ENCODE peak calls at places on chromosome 12, in six cellular contexts. F, L, Q, H, X and M are unnamed samples.

GRCh38 chr12:122894173-122895121 is 1.5 kb downstream of the VPS37B start:
- DNase-seq in F (no peak), L (peak; percentile 89), Q (no peak), H (no peak), X (peak; percentile 82), M (no peak)

GRCh38 chr12:96850676-96851075 is 56.4 kb upstream of the NEDD1 start:
- DNase-seq in F (no peak), L (no peak), Q (no peak), H (no peak), X (no peak), M (no peak)

GRCh38 chr12:89350661-89351488 is 1.4 kb downstream of the DUSP6 start:
- DNase-seq in F (no peak), L (no peak), Q (no peak), H (peak; percentile 45), X (peak; percentile 62), M (no peak)

GRCh38 chr12:93142881-93143280 is 213.8 kb upstream of the EEA1 start:
- DNase-seq in F (no peak), L (no peak), Q (no peak), H (no peak), X (no peak), M (no peak)

GRCh38 chr12:40015360-40015759 is 90.5 kb downstream of the SLC2A13 start:
- DNase-seq in F (no peak), L (no peak), Q (no peak), H (no peak), X (no peak), M (no peak)

GRCh38 chr12:132245521-132246101 is 83.8 kb downstream of the GALNT9 start:
- DNase-seq in F (no peak), L (no peak), Q (no peak), H (no peak), X (peak; percentile 40), M (no peak)

GRCh38 chr12:51863921-51864700 is 15.6 kb upstream of the FIGNL2 start:
- DNase-seq in F (no peak), L (no peak), Q (no peak), H (no peak), X (no peak), M (peak; percentile 67)

GRCh38 chr12:69875416-69875815 is 50.4 kb downstream of the MYRFL start:
- DNase-seq in F (no peak), L (no peak), Q (no peak), H (peak; percentile 14), X (no peak), M (no peak)

GRCh38 chr12:60689137-60689536 is 1093.3 kb downstream of the SLC16A7 start:
- DNase-seq in F (no peak), L (no peak), Q (no peak), H (no peak), X (no peak), M (no peak)

GRCh38 chr12:59929091-59929490 is 333.3 kb downstream of the SLC16A7 start:
- DNase-seq in F (no peak), L (peak; percentile 25), Q (peak; percentile 35), H (peak; percentile 86), X (no peak), M (no peak)

GRCh38 chr12:121214855-121215745 is 5.2 kb downstream of the P2RX4 start:
- DNase-seq in F (peak; percentile 48), L (peak; percentile 59), Q (peak; percentile 90), H (peak; percentile 96), X (no peak), M (no peak)

GRCh38 chr12:69642531-69642930 is 31.8 kb upstream of the LRRC10 start:
- DNase-seq in F (no peak), L (no peak), Q (no peak), H (no peak), X (no peak), M (no peak)

GRCh38 chr12:2794736-2795289 is at the start of gene FKBP4:
- DNase-seq in F (peak; percentile 87), L (peak; percentile 93), Q (no peak), H (peak; percentile 74), X (peak; percentile 92), M (peak; percentile 82)

GRCh38 chr12:125028106-125028505 is 34.7 kb downstream of the BRI3BP start:
- DNase-seq in F (no peak), L (no peak), Q (no peak), H (no peak), X (no peak), M (no peak)

GRCh38 chr12:22543246-22544037 is 900 bp downstream of the C2CD5 start:
- DNase-seq in F (peak; percentile 35), L (peak; percentile 58), Q (no peak), H (peak; percentile 16), X (peak; percentile 78), M (peak; percentile 61)

GRCh38 chr12:22538336-22538735 is 6.0 kb downstream of the C2CD5 start:
- DNase-seq in F (no peak), L (no peak), Q (no peak), H (peak; percentile 11), X (no peak), M (no peak)

GRCh38 chr12:22541496-22541895 is 2.8 kb downstream of the C2CD5 start:
- DNase-seq in F (no peak), L (no peak), Q (no peak), H (no peak), X (no peak), M (no peak)

GRCh38 chr12:22539055-22539454 is 5.3 kb downstream of the C2CD5 start:
- DNase-seq in F (no peak), L (no peak), Q (no peak), H (no peak), X (no peak), M (no peak)

GRCh38 chr12:22544038-22544979 is at the start of gene C2CD5:
- DNase-seq in F (peak; percentile 96), L (peak; percentile 97), Q (peak; percentile 81), H (peak; percentile 98), X (peak; percentile 98), M (peak; percentile 98)
- TF ChIP-seq CTCF in F (no peak), L (no peak), Q (peak; percentile 34), H (no peak), X (peak; percentile 38), M (peak; percentile 51)

DNA sequence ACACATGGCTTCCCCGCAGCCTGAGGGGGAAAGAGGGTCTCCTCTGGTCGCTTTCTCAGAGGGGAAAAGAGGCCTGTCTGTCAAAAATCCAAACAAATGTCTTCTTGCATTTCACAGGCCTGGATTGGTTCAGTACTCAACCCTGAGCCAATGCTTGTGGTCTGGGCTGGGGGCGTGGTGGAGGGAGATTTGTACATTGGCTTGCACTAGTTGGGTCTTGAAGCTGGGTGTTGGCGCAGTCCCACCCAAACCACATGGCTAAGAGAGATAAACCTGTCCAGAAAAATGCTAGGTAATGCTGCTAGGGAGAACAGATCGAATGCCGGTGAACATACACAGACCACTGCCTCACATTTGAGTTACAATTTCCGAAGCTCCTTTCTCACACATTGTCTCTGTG is 461.6 kb downstream of the MED13L start:
- DNase-seq in F (no peak), L (no peak), Q (no peak), H (no peak), X (no peak), M (no peak)
- TF ChIP-seq CTCF in F (no peak), L (no peak), Q (no peak), H (no peak), X (no peak), M (no peak)

GRCh38 chr12:53510181-53510812 is 3.0 kb upstream of the NPFF start:
- DNase-seq in F (no peak), L (no peak), Q (no peak), H (no peak), X (no peak), M (no peak)
- TF ChIP-seq CTCF in F (no peak), L (no peak), Q (no peak), H (no peak), X (no peak), M (no peak)

DNA sequence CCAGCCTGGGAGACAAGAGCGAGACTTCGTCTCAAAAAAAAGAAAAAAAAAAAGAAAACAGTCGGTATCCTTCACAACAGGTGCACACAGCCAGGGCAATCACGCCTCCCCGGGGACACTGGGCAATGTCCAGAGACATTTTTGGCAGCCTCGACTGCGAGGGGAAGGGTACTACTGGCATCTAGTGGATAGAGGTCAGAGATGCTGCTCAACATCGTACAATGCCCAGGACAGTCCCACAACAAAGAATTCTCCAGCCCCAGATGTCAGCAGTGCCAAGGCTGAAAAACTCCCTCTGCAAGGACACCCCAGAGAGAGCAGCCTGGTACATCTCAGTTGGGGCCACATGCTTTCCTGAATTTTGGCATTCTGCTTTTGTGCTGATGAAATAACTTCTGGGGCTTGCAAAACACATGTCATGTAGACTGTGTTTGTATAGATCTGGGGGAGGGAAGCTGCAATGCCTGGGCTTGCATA is 21.5 kb downstream of the ALDH2 start:
- DNase-seq in F (no peak), L (peak; percentile 54), Q (no peak), H (peak; percentile 83), X (no peak), M (no peak)
- TF ChIP-seq CTCF in F (no peak), L (no peak), Q (peak; percentile 32), H (peak; percentile 36), X (peak; percentile 35), M (no peak)

GRCh38 chr12:14668591-14668990 is 27.8 kb downstream of the GUCY2C start:
- DNase-seq in F (no peak), L (no peak), Q (no peak), H (no peak), X (no peak), M (no peak)

GRCh38 chr12:14663002-14663401 is 33.4 kb downstream of the GUCY2C start:
- DNase-seq in F (no peak), L (no peak), Q (no peak), H (no peak), X (no peak), M (no peak)

GRCh38 chr12:14665354-14666348 is 30.7 kb downstream of the GUCY2C start:
- DNase-seq in F (no peak), L (no peak), Q (no peak), H (no peak), X (no peak), M (no peak)

DNA sequence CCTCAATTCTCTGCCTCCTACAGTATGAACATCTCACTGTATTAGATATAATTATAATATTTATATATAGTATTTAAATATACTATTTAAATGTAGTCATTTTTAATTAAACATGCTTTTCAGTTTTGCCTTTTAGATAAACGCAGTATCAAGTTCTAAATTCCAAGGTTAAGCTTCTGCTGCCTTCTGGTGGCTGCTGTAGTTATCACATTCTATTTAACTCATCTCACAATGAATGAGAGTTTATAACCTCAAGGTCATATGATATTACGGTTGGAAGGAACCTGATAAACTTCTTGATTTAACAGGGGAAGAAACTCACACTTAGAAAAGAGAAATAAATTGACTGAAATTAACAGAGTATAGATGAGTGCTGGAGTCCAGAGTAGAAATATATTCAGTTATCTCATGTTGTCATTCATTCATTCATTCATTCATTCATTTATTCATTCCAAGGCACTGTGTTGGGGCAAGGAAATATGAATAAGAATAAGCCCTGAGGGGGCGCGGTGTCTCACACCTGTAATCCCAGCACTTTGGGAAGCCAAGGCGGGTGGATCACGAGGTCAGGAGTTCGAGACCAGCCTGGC is 31.9 kb downstream of the GUCY2C start:
- DNase-seq in F (peak; percentile 59), L (peak; percentile 30), Q (no peak), H (peak; percentile 49), X (no peak), M (no peak)
- TF ChIP-seq CTCF in F (no peak), L (no peak), Q (peak; percentile 63), H (peak; percentile 56), X (peak; percentile 59), M (peak; percentile 84)